ENCODE peak calls at places on chromosomes 6 and 20, in five cellular contexts. One of them, this sample, is unnamed.

GRCh38 chr6:134593442-134593841 is 275.5 kb upstream of the SGK1 start:
- DNase-seq in pancreas: no peak
- DNase-seq in esophagus squamous epithelium: no peak
- DNase-seq in uterus: no peak
- DNase-seq in HCT116: no peak
- DNase-seq in this sample: no peak

GRCh38 chr6:110514818-110515217 is 38.4 kb upstream of the SLC22A16 start:
- DNase-seq in esophagus squamous epithelium: no peak
- DNase-seq in pancreas: no peak
- DNase-seq in uterus: no peak
- DNase-seq in HCT116: no peak
- DNase-seq in this sample: no peak

GRCh38 chr20:20137851-20138250 is 85.5 kb downstream of the CFAP61 start:
- DNase-seq in uterus: no peak
- DNase-seq in HCT116: no peak
- DNase-seq in esophagus squamous epithelium: no peak
- DNase-seq in pancreas: no peak
- DNase-seq in this sample: no peak

GRCh38 chr6:105402090-105402980 is 547 bp downstream of the PREP start:
- DNase-seq in uterus: no peak
- DNase-seq in HCT116: no peak
- DNase-seq in pancreas: no peak
- DNase-seq in esophagus squamous epithelium: no peak
- DNase-seq in this sample: peak; percentile 38

GRCh38 chr6:83092756-83093399 is 25.4 kb downstream of the DOP1A start:
- DNase-seq in pancreas: no peak
- DNase-seq in uterus: no peak
- DNase-seq in esophagus squamous epithelium: no peak
- DNase-seq in HCT116: no peak
- DNase-seq in this sample: no peak

GRCh38 chr6:132443206-132443605 is 41.9 kb upstream of the MOXD1 start:
- DNase-seq in esophagus squamous epithelium: no peak
- DNase-seq in pancreas: no peak
- DNase-seq in uterus: no peak
- DNase-seq in HCT116: no peak
- DNase-seq in this sample: no peak

GRCh38 chr6:146990821-146991798 is 213.1 kb upstream of the STXBP5 start:
- DNase-seq in esophagus squamous epithelium: no peak
- DNase-seq in uterus: no peak
- DNase-seq in HCT116: peak; percentile 19
- DNase-seq in pancreas: no peak
- DNase-seq in this sample: peak; percentile 12

GRCh38 chr6:27474172-27474465 is 1.2 kb upstream of the ZNF184 start:
- DNase-seq in pancreas: no peak
- DNase-seq in uterus: no peak
- DNase-seq in esophagus squamous epithelium: no peak
- DNase-seq in HCT116: no peak
- DNase-seq in this sample: no peak

GRCh38 chr20:57394087-57395082 is 3.2 kb downstream of the RBM38 start:
- DNase-seq in esophagus squamous epithelium: no peak
- DNase-seq in uterus: no peak
- DNase-seq in HCT116: no peak
- DNase-seq in pancreas: peak; percentile 15
- DNase-seq in this sample: no peak

GRCh38 chr6:133083248-133083967 is 157.7 kb upstream of the EYA4 start:
- DNase-seq in HCT116: no peak
- DNase-seq in esophagus squamous epithelium: no peak
- DNase-seq in uterus: no peak
- DNase-seq in pancreas: no peak
- DNase-seq in this sample: no peak

GRCh38 chr6:79878142-79878748 is 69.1 kb downstream of the ELOVL4 start:
- DNase-seq in pancreas: peak; percentile 50
- DNase-seq in uterus: no peak
- DNase-seq in HCT116: no peak
- DNase-seq in esophagus squamous epithelium: no peak
- DNase-seq in this sample: no peak

GRCh38 chr20:23112595-23112994 is 26.5 kb upstream of the CD93 start:
- DNase-seq in uterus: no peak
- DNase-seq in esophagus squamous epithelium: no peak
- DNase-seq in HCT116: no peak
- DNase-seq in pancreas: no peak
- DNase-seq in this sample: no peak

GRCh38 chr20:12028771-12029170 is 111.1 kb downstream of the BTBD3 start:
- DNase-seq in HCT116: no peak
- DNase-seq in esophagus squamous epithelium: no peak
- DNase-seq in uterus: no peak
- DNase-seq in pancreas: no peak
- DNase-seq in this sample: no peak

GRCh38 chr6:1395941-1396908 is 6.8 kb downstream of the FOXF2 start:
- DNase-seq in pancreas: no peak
- DNase-seq in HCT116: no peak
- DNase-seq in esophagus squamous epithelium: no peak
- DNase-seq in uterus: no peak
- DNase-seq in this sample: no peak

GRCh38 chr6:3795836-3796395 is 44.4 kb upstream of the PXDC1 start:
- DNase-seq in HCT116: no peak
- DNase-seq in pancreas: no peak
- DNase-seq in uterus: no peak
- DNase-seq in esophagus squamous epithelium: no peak
- DNase-seq in this sample: no peak

GRCh38 chr6:117118490-117118889 is 146.9 kb upstream of the VGLL2 start:
- DNase-seq in HCT116: no peak
- DNase-seq in uterus: no peak
- DNase-seq in esophagus squamous epithelium: no peak
- DNase-seq in pancreas: no peak
- DNase-seq in this sample: no peak

GRCh38 chr6:81748946-81749345 is 3.5 kb downstream of the TENT5A start:
- DNase-seq in uterus: no peak
- DNase-seq in esophagus squamous epithelium: no peak
- DNase-seq in pancreas: no peak
- DNase-seq in HCT116: no peak
- DNase-seq in this sample: no peak

GRCh38 chr6:55882731-55883595 is 7.6 kb upstream of the BMP5 start:
- DNase-seq in HCT116: no peak
- DNase-seq in esophagus squamous epithelium: no peak
- DNase-seq in pancreas: no peak
- DNase-seq in uterus: no peak
- DNase-seq in this sample: peak; percentile 59

GRCh38 chr6:157090736-157091135 is 232.6 kb downstream of the TMEM242 start:
- DNase-seq in pancreas: no peak
- DNase-seq in esophagus squamous epithelium: no peak
- DNase-seq in HCT116: no peak
- DNase-seq in uterus: no peak
- DNase-seq in this sample: no peak

GRCh38 chr20:41131594-41132387 is 5.6 kb upstream of the PLCG1 start:
- DNase-seq in HCT116: no peak
- DNase-seq in esophagus squamous epithelium: no peak
- DNase-seq in uterus: no peak
- DNase-seq in pancreas: no peak
- DNase-seq in this sample: no peak

GRCh38 chr6:124881898-124882579 is 80.2 kb upstream of the RNF217 start:
- DNase-seq in esophagus squamous epithelium: no peak
- DNase-seq in uterus: no peak
- DNase-seq in HCT116: no peak
- DNase-seq in pancreas: no peak
- DNase-seq in this sample: no peak

GRCh38 chr20:47392721-47393073 is 36.2 kb upstream of the ZMYND8 start:
- DNase-seq in uterus: no peak
- DNase-seq in HCT116: no peak
- DNase-seq in pancreas: no peak
- DNase-seq in esophagus squamous epithelium: no peak
- DNase-seq in this sample: peak; percentile 89

GRCh38 chr6:3232017-3232838 is 4.8 kb upstream of the TUBB2B start:
- DNase-seq in uterus: no peak
- DNase-seq in esophagus squamous epithelium: no peak
- DNase-seq in pancreas: no peak
- DNase-seq in HCT116: no peak
- DNase-seq in this sample: no peak

GRCh38 chr6:170231496-170232185 is 59.2 kb downstream of the DLL1 start:
- DNase-seq in pancreas: no peak
- DNase-seq in uterus: peak; percentile 34
- DNase-seq in HCT116: no peak
- DNase-seq in esophagus squamous epithelium: no peak
- DNase-seq in this sample: peak; percentile 36

GRCh38 chr6:56528412-56528841 is 114.3 kb downstream of the DST start:
- DNase-seq in uterus: no peak
- DNase-seq in HCT116: no peak
- DNase-seq in pancreas: no peak
- DNase-seq in esophagus squamous epithelium: no peak
- DNase-seq in this sample: peak; percentile 14

GRCh38 chr6:118776607-118777549 is 117.1 kb upstream of the ASF1A start:
- DNase-seq in esophagus squamous epithelium: no peak
- DNase-seq in pancreas: peak; percentile 31
- DNase-seq in uterus: peak; percentile 32
- DNase-seq in HCT116: peak; percentile 57
- DNase-seq in this sample: peak; percentile 50

GRCh38 chr20:22770240-22770800 is 185.9 kb upstream of the FOXA2 start:
- DNase-seq in esophagus squamous epithelium: no peak
- DNase-seq in HCT116: no peak
- DNase-seq in uterus: no peak
- DNase-seq in pancreas: no peak
- DNase-seq in this sample: no peak

GRCh38 chr6:36850001-36850400 is 10.8 kb upstream of the CPNE5 start:
- DNase-seq in HCT116: no peak
- DNase-seq in pancreas: no peak
- DNase-seq in esophagus squamous epithelium: no peak
- DNase-seq in uterus: peak; percentile 13
- DNase-seq in this sample: no peak

GRCh38 chr6:50939931-50940330 is 121.3 kb downstream of the TFAP2B start:
- DNase-seq in uterus: no peak
- DNase-seq in esophagus squamous epithelium: no peak
- DNase-seq in pancreas: no peak
- DNase-seq in HCT116: no peak
- DNase-seq in this sample: no peak

DNA sequence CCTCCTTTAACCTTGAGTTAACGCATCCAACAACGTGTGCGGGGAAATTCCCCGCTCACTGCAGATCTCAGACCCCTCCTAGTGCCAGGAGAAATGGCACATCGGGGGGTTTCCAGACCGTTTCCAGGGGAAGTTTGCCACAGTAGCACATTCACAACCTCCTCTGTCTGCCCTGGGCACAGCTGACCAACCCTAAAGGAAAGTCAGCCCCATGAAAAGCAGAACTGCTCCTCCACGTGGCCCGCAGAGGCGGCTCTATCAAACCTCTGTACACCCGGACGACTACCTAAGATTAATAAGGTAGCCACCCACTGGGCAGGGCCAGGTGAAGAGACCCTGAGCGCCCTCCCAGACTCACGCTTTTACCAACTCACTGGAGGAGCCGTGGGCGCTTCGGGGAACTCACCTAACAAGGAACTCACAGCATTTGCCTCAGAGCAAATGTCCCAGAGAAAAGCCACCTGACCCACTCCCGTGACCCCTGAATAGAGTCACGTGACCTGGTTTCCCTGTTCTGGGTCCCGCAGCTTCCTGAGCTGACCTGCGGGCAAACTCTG is 93.1 kb downstream of the PRND start:
- DNase-seq in HCT116: no peak
- DNase-seq in uterus: no peak
- DNase-seq in pancreas: no peak
- DNase-seq in esophagus squamous epithelium: peak; percentile 51
- DNase-seq in this sample: no peak
- H3K27ac ChIP-seq in HCT116: no peak overlapping the region
- H3K27ac ChIP-seq in uterus: peak overlapping the region; percentile 54
- H3K27ac ChIP-seq in pancreas: peak overlapping the region; percentile 71
- H3K27ac ChIP-seq in esophagus squamous epithelium: peak overlapping the region; percentile 56
- H3K27ac ChIP-seq in this sample: no peak overlapping the region

GRCh38 chr6:167255918-167256553 is 35.1 kb upstream of the UNC93A start:
- DNase-seq in pancreas: no peak
- DNase-seq in HCT116: no peak
- DNase-seq in esophagus squamous epithelium: no peak
- DNase-seq in uterus: no peak
- DNase-seq in this sample: no peak
- TF ChIP-seq CTCF in pancreas: no peak
- TF ChIP-seq CTCF in HCT116: peak; percentile 7
- TF ChIP-seq CTCF in esophagus squamous epithelium: no peak
- TF ChIP-seq CTCF in uterus: no peak
- TF ChIP-seq CTCF in this sample: no peak

DNA sequence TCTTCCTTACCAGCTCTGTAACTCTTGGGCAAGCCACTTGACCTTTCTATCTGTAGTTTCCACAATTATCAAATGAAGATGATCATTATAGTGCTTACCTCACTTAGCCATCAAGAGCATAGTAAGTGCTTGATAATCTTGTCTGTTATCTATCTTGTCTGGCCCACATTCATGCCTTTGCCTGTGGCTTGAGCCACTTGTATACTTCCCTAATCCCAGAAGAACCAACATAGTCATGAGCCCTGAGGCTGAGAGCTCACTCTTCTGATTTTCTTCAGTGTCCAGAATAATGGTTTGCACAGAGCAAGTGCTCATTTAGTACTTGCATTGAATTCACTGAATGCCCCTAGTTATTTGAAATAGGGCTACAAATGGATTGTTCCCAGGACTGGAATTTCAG is 108.2 kb downstream of the SASH1 start:
- DNase-seq in pancreas: no peak
- DNase-seq in HCT116: no peak
- DNase-seq in uterus: no peak
- DNase-seq in esophagus squamous epithelium: no peak
- DNase-seq in this sample: no peak
- H3K27ac ChIP-seq in pancreas: no peak overlapping the region
- H3K27ac ChIP-seq in HCT116: no peak overlapping the region
- H3K27ac ChIP-seq in uterus: no peak overlapping the region
- H3K27ac ChIP-seq in esophagus squamous epithelium: no peak overlapping the region
- H3K27ac ChIP-seq in this sample: no peak overlapping the region

GRCh38 chr20:18273738-18274137 is 14.6 kb upstream of the ZNF133 start:
- DNase-seq in HCT116: no peak
- DNase-seq in pancreas: no peak
- DNase-seq in esophagus squamous epithelium: no peak
- DNase-seq in uterus: no peak
- DNase-seq in this sample: no peak

GRCh38 chr20:18271160-18271559 is 17.2 kb upstream of the ZNF133 start:
- DNase-seq in uterus: no peak
- DNase-seq in esophagus squamous epithelium: no peak
- DNase-seq in HCT116: no peak
- DNase-seq in pancreas: no peak
- DNase-seq in this sample: no peak

GRCh38 chr20:18267815-18268214 is 20.5 kb upstream of the ZNF133 start:
- DNase-seq in pancreas: no peak
- DNase-seq in uterus: no peak
- DNase-seq in esophagus squamous epithelium: no peak
- DNase-seq in HCT116: no peak
- DNase-seq in this sample: no peak

GRCh38 chr20:18276821-18277220 is 11.5 kb upstream of the ZNF133 start:
- DNase-seq in pancreas: peak; percentile 59
- DNase-seq in HCT116: peak; percentile 67
- DNase-seq in esophagus squamous epithelium: no peak
- DNase-seq in uterus: peak; percentile 22
- DNase-seq in this sample: peak; percentile 79

DNA sequence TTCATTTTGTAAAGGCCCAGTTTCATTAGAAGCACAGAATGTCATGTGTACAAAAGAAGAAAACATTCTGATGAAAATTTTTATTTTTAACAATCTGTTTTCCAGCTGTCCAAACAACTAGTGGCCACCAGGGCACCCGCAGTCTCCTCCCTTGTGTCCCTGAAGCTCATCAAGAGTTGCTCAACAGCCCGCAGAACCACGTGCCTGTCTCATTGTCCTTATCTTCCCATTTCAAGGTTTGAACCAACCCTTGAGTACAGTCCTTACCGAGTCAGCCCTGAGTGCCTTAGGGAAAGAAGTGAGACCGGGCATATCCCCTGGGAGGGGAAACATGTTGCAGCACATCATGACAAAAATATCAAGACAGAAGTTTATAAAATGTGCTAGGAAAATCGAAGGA is 15.9 kb upstream of the ZNF133 start:
- DNase-seq in HCT116: no peak
- DNase-seq in pancreas: no peak
- DNase-seq in esophagus squamous epithelium: no peak
- DNase-seq in uterus: no peak
- DNase-seq in this sample: no peak
- TF ChIP-seq CTCF in HCT116: no peak
- TF ChIP-seq CTCF in pancreas: no peak
- TF ChIP-seq CTCF in esophagus squamous epithelium: no peak
- TF ChIP-seq CTCF in uterus: no peak
- TF ChIP-seq CTCF in this sample: no peak

This sample was measured in RWPE1.